ENCODE peak calls at places on chromosomes 6 and 20, in four cellular contexts. One of them, this sample, is unnamed.
A peak's percentile ranks its signal among the peaks of the same experiment; 100 is the strongest.

GRCh38 chr6:57267586-57268293 is 45.6 kb upstream of the RAB23 start:
- DNase-seq in neuronal stem cell: no peak
- DNase-seq in H1: no peak
- DNase-seq in H9: no peak
- DNase-seq in this sample: peak; percentile 92

GRCh38 chr20:3820901-3821727 is 767 bp downstream of the AP5S1 start:
- DNase-seq in H1: no peak
- DNase-seq in H9: no peak
- DNase-seq in neuronal stem cell: no peak
- DNase-seq in this sample: no peak

GRCh38 chr6:108844632-108845031 is 3.6 kb upstream of the ARMC2 start:
- DNase-seq in H1: no peak
- DNase-seq in neuronal stem cell: no peak
- DNase-seq in H9: no peak
- DNase-seq in this sample: no peak

GRCh38 chr20:19552144-19552895 is 205.7 kb upstream of the RIN2 start:
- DNase-seq in H1: peak; percentile 44
- DNase-seq in H9: peak; percentile 85
- DNase-seq in neuronal stem cell: peak; percentile 50
- DNase-seq in this sample: peak; percentile 69

GRCh38 chr6:139250296-139251274 is 41.2 kb downstream of the TXLNB start:
- DNase-seq in neuronal stem cell: peak; percentile 29
- DNase-seq in H9: peak; percentile 84
- DNase-seq in H1: peak; percentile 56
- DNase-seq in this sample: peak; percentile 53

GRCh38 chr6:90445533-90446108 is 141.3 kb downstream of the MAP3K7 start:
- DNase-seq in neuronal stem cell: no peak
- DNase-seq in H9: no peak
- DNase-seq in H1: no peak
- DNase-seq in this sample: no peak

GRCh38 chr6:379367-380181 is 12.0 kb upstream of the IRF4 start:
- DNase-seq in neuronal stem cell: no peak
- DNase-seq in H9: peak; percentile 25
- DNase-seq in H1: no peak
- DNase-seq in this sample: peak; percentile 26

GRCh38 chr6:46963626-46964025 is 41.9 kb upstream of the ADGRF5 start:
- DNase-seq in H1: no peak
- DNase-seq in neuronal stem cell: no peak
- DNase-seq in H9: no peak
- DNase-seq in this sample: peak; percentile 73

GRCh38 chr20:7993238-7993637 is 26.3 kb downstream of the TMX4 start:
- DNase-seq in neuronal stem cell: no peak
- DNase-seq in H9: no peak
- DNase-seq in H1: no peak
- DNase-seq in this sample: no peak

GRCh38 chr6:127349980-127350379 is 6.6 kb upstream of the ECHDC1 start:
- DNase-seq in H9: no peak
- DNase-seq in neuronal stem cell: no peak
- DNase-seq in H1: no peak
- DNase-seq in this sample: no peak

GRCh38 chr6:10429638-10430427 is 15.0 kb upstream of the TFAP2A start:
- DNase-seq in neuronal stem cell: peak; percentile 23
- DNase-seq in H1: no peak
- DNase-seq in H9: no peak
- DNase-seq in this sample: peak; percentile 95

GRCh38 chr6:165643015-165643414 is 20.0 kb downstream of the PDE10A start:
- DNase-seq in H1: no peak
- DNase-seq in neuronal stem cell: no peak
- DNase-seq in H9: no peak
- DNase-seq in this sample: no peak

GRCh38 chr6:85544776-85545175 is 48.9 kb downstream of the SNX14 start:
- DNase-seq in H9: no peak
- DNase-seq in H1: no peak
- DNase-seq in neuronal stem cell: no peak
- DNase-seq in this sample: no peak

GRCh38 chr6:2432258-2432657 is 186.9 kb upstream of the GMDS start:
- DNase-seq in H1: no peak
- DNase-seq in neuronal stem cell: no peak
- DNase-seq in H9: no peak
- DNase-seq in this sample: peak; percentile 92

GRCh38 chr6:73710948-73711347 is 14.9 kb downstream of the CD109 start:
- DNase-seq in H9: no peak
- DNase-seq in neuronal stem cell: no peak
- DNase-seq in H1: no peak
- DNase-seq in this sample: no peak

GRCh38 chr6:10659697-10660348 is 34.6 kb downstream of the C6orf52 start:
- DNase-seq in neuronal stem cell: no peak
- DNase-seq in H9: peak; percentile 69
- DNase-seq in H1: no peak
- DNase-seq in this sample: peak; percentile 31

GRCh38 chr6:123808556-123808955 is 4.9 kb downstream of the NKAIN2 start:
- DNase-seq in neuronal stem cell: no peak
- DNase-seq in H1: no peak
- DNase-seq in H9: no peak
- DNase-seq in this sample: no peak

GRCh38 chr6:43274916-43275597 is 23.0 kb upstream of the SLC22A7 start:
- DNase-seq in neuronal stem cell: no peak
- DNase-seq in H1: no peak
- DNase-seq in H9: no peak
- DNase-seq in this sample: no peak

GRCh38 chr20:45221076-45221475 is at the start of gene SEMG2:
- DNase-seq in H9: no peak
- DNase-seq in H1: no peak
- DNase-seq in neuronal stem cell: no peak
- DNase-seq in this sample: no peak

GRCh38 chr6:130252527-130253237 is 29.9 kb upstream of the SAMD3 start:
- DNase-seq in H9: no peak
- DNase-seq in H1: no peak
- DNase-seq in neuronal stem cell: no peak
- DNase-seq in this sample: no peak

GRCh38 chr20:40810336-40810735 is 121.3 kb upstream of the MAFB start:
- DNase-seq in H1: no peak
- DNase-seq in H9: peak; percentile 14
- DNase-seq in neuronal stem cell: no peak
- DNase-seq in this sample: no peak

GRCh38 chr6:110255356-110255755 is 75.1 kb downstream of the CDC40 start:
- DNase-seq in neuronal stem cell: peak; percentile 41
- DNase-seq in H9: peak; percentile 70
- DNase-seq in H1: peak; percentile 34
- DNase-seq in this sample: no peak

GRCh38 chr6:137697267-137697938 is 169.7 kb upstream of the TNFAIP3 start:
- DNase-seq in neuronal stem cell: peak; percentile 20
- DNase-seq in H9: peak; percentile 37
- DNase-seq in H1: no peak
- DNase-seq in this sample: peak; percentile 94

GRCh38 chr6:4380881-4381281 is 245.5 kb upstream of the ECI2 start:
- DNase-seq in neuronal stem cell: no peak
- DNase-seq in H9: no peak
- DNase-seq in H1: no peak
- DNase-seq in this sample: no peak

GRCh38 chr6:109118955-109119354 is 23.6 kb downstream of the CEP57L1 start:
- DNase-seq in H9: no peak
- DNase-seq in neuronal stem cell: no peak
- DNase-seq in H1: no peak
- DNase-seq in this sample: peak; percentile 13

GRCh38 chr6:144219056-144219685 is 66.0 kb upstream of the UTRN start:
- DNase-seq in H9: no peak
- DNase-seq in neuronal stem cell: no peak
- DNase-seq in H1: no peak
- DNase-seq in this sample: peak; percentile 75

GRCh38 chr6:153309666-153310065 is 178.6 kb upstream of the RGS17 start:
- DNase-seq in H9: no peak
- DNase-seq in neuronal stem cell: no peak
- DNase-seq in H1: no peak
- DNase-seq in this sample: no peak

GRCh38 chr20:38671186-38671585 is 53.1 kb upstream of the SLC32A1 start:
- DNase-seq in H1: no peak
- DNase-seq in H9: peak; percentile 78
- DNase-seq in neuronal stem cell: no peak
- DNase-seq in this sample: no peak

GRCh38 chr6:41578714-41579610 is 32.8 kb downstream of the FOXP4 start:
- DNase-seq in H9: peak; percentile 62
- DNase-seq in H1: no peak
- DNase-seq in neuronal stem cell: peak; percentile 82
- DNase-seq in this sample: no peak

GRCh38 chr6:168130683-168131371 is 51.8 kb upstream of the FRMD1 start:
- DNase-seq in H9: peak; percentile 26
- DNase-seq in neuronal stem cell: no peak
- DNase-seq in H1: no peak
- DNase-seq in this sample: no peak

GRCh38 chr6:131231103-131231502 is 95.8 kb downstream of the AKAP7 start:
- DNase-seq in neuronal stem cell: no peak
- DNase-seq in H1: no peak
- DNase-seq in H9: no peak
- DNase-seq in this sample: no peak

GRCh38 chr6:28981391-28981832 is 23.7 kb downstream of the ZNF311 start:
- DNase-seq in H1: no peak
- DNase-seq in H9: peak; percentile 52
- DNase-seq in neuronal stem cell: peak; percentile 78
- DNase-seq in this sample: peak; percentile 70

GRCh38 chr6:20402181-20403079 is 751 bp downstream of the E2F3 start:
- DNase-seq in H9: peak; percentile 38
- DNase-seq in H1: no peak
- DNase-seq in neuronal stem cell: peak; percentile 37
- DNase-seq in this sample: peak; percentile 20

GRCh38 chr6:24520929-24521546 is 26.3 kb downstream of the ALDH5A1 start:
- DNase-seq in neuronal stem cell: no peak
- DNase-seq in H9: peak; percentile 75
- DNase-seq in H1: peak; percentile 25
- DNase-seq in this sample: peak; percentile 65

GRCh38 chr20:10532351-10532750 is 97.2 kb downstream of the SLX4IP start:
- DNase-seq in H1: no peak
- DNase-seq in H9: no peak
- DNase-seq in neuronal stem cell: no peak
- DNase-seq in this sample: no peak
- H2AK5ac ChIP-seq in H1: no peak overlapping the region
- H2AK5ac ChIP-seq in H9: no peak overlapping the region
- H2AK5ac ChIP-seq in neuronal stem cell: no peak overlapping the region
- H2AK5ac ChIP-seq in this sample: no peak overlapping the region

GRCh38 chr20:36851490-36851889 is 24.4 kb upstream of the TLDC2 start:
- DNase-seq in neuronal stem cell: no peak
- DNase-seq in H9: no peak
- DNase-seq in H1: no peak
- DNase-seq in this sample: no peak
- H3K4me1 ChIP-seq in neuronal stem cell: no peaks in the 10 kb centered on the region
- H3K4me1 ChIP-seq in H9: no peaks in the 10 kb centered on the region
- H3K4me1 ChIP-seq in H1: no peaks in the 10 kb centered on the region
- H3K4me1 ChIP-seq in this sample: peaks cover 19% of the 10 kb centered on the region

GRCh38 chr6:158853872-158854213 is 34.7 kb upstream of the EZR start:
- DNase-seq in neuronal stem cell: no peak
- DNase-seq in H1: no peak
- DNase-seq in H9: no peak
- DNase-seq in this sample: no peak
- H2BK12ac ChIP-seq in neuronal stem cell: no peak overlapping the region
- H2BK12ac ChIP-seq in H1: peak overlapping the region; percentile 97
- H2BK12ac ChIP-seq in H9: no peak overlapping the region
- H2BK12ac ChIP-seq in this sample: peak overlapping the region; percentile 59

GRCh38 chr20:62066339-62066982 is 780 bp upstream of the TAF4 start:
- DNase-seq in H9: peak; percentile 73
- DNase-seq in neuronal stem cell: peak; percentile 71
- DNase-seq in H1: peak; percentile 38
- DNase-seq in this sample: peak; percentile 74
- H2AK5ac ChIP-seq in H9: no peak overlapping the region
- H2AK5ac ChIP-seq in neuronal stem cell: no peak overlapping the region
- H2AK5ac ChIP-seq in H1: peak overlapping the region; percentile 82
- H2AK5ac ChIP-seq in this sample: peak overlapping the region; percentile 59

GRCh38 chr20:50527068-50527605 is 17.0 kb downstream of the PTPN1 start:
- DNase-seq in neuronal stem cell: no peak
- DNase-seq in H9: no peak
- DNase-seq in H1: no peak
- DNase-seq in this sample: no peak
- H3K4me1 ChIP-seq in neuronal stem cell: peaks cover 3% of the 10 kb centered on the region
- H3K4me1 ChIP-seq in H9: no peaks in the 10 kb centered on the region
- H3K4me1 ChIP-seq in H1: peaks cover 6% of the 10 kb centered on the region
- H3K4me1 ChIP-seq in this sample: peaks cover 15% of the 10 kb centered on the region

GRCh38 chr6:21587182-21587924 is 6.2 kb upstream of the SOX4 start:
- DNase-seq in H9: peak; percentile 75
- DNase-seq in H1: no peak
- DNase-seq in neuronal stem cell: no peak
- DNase-seq in this sample: peak; percentile 75
- H2BK12ac ChIP-seq in H9: no peak overlapping the region
- H2BK12ac ChIP-seq in H1: peak overlapping the region; percentile 77
- H2BK12ac ChIP-seq in neuronal stem cell: peak overlapping the region; percentile 91
- H2BK12ac ChIP-seq in this sample: peak overlapping the region; percentile 68

This sample was measured in trophoblast cell.